ENCODE peak calls at places on chromosomes 7 and 10, in ten cellular contexts. S is prostate gland, A is A549, G is adrenal gland, F is body of pancreas, L is stomach, Q is right lobe of liver, R is GM12878, U is tibial nerve, Y is uterus. D is an unnamed sample.

GRCh38 chr7:155961241-155962190 is 149.3 kb upstream of the SHH start:
- DNase-seq in Y (no peak), U (no peak), R (no peak), A (no peak), Q (peak; percentile 72), L (peak; percentile 71), F (peak; percentile 31), G (no peak), S (no peak), D (no peak)

GRCh38 chr7:138886501-138886917 is 88.5 kb upstream of the ATP6V0A4 start:
- DNase-seq in Q (no peak), U (no peak), S (peak; percentile 33), R (peak; percentile 42), L (no peak), A (peak; percentile 67), Y (no peak), F (peak; percentile 61), G (peak; percentile 64), D (no peak)

GRCh38 chr7:41705109-41705871 is 2.4 kb upstream of the INHBA start:
- DNase-seq in Q (peak; percentile 93), S (peak; percentile 77), G (peak; percentile 92), R (peak; percentile 50), Y (peak; percentile 84), L (peak; percentile 90), F (peak; percentile 92), U (peak; percentile 68), A (peak; percentile 73), D (peak; percentile 20)

GRCh38 chr7:149459201-149459539 is 1.7 kb downstream of the ZNF777 start:
- DNase-seq in S (no peak), U (no peak), G (no peak), L (no peak), R (no peak), Q (no peak), Y (no peak), A (no peak), F (no peak), D (no peak)

GRCh38 chr7:24727165-24728120 is 29.8 kb downstream of the GSDME start:
- DNase-seq in U (no peak), G (no peak), L (no peak), A (no peak), S (no peak), Y (peak; percentile 44), R (no peak), Q (no peak), F (no peak), D (no peak)

GRCh38 chr10:130240409-130240808 is 104.2 kb downstream of the GLRX3 start:
- DNase-seq in F (no peak), A (no peak), Y (no peak), S (no peak), Q (no peak), R (no peak), G (no peak), U (no peak), L (no peak), D (no peak)

GRCh38 chr7:2172311-2173183 is 60.2 kb downstream of the MAD1L1 start:
- DNase-seq in S (peak; percentile 90), G (no peak), F (peak; percentile 51), L (peak; percentile 91), R (no peak), Y (no peak), U (no peak), Q (no peak), A (peak; percentile 52), D (no peak)

GRCh38 chr7:47776335-47776734 is 171.9 kb downstream of the PKD1L1 start:
- DNase-seq in S (no peak), U (no peak), Y (no peak), R (no peak), L (no peak), Q (no peak), A (peak; percentile 55), F (no peak), G (no peak), D (no peak)

DNA sequence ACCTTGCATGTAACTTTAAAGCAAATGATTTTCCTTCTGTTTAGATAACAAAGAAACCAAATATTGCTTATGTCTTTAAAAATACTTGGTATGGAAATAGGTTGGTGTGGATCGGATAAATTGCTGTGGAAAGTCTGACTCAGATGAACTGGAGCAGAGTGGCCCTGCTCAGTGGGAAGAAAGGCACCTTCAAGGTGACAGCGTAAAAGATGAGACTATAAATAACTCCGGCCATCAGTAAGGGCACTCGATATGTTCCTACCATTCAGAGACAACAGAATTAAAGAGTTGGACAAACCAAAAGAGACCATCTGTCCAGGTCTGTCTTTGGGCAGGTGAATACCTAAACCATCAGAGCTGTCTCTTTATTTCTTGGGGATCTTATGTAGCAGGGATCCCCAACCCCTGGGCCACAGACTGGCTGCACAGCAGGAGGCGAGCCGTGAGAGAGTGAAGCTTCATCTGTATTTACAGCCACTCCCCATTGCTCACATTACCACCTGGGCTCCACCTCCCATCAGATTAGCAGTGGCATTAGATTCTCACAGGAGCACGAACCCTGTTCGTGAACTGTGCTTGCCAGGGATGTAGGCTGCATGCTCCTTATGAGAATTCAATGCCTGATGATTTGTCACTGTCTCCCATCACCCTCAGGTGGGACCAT is 357.1 kb downstream of the PRPF18 start:
- DNase-seq in Y (no peak), S (no peak), Q (no peak), L (no peak), G (no peak), F (peak; percentile 39), U (no peak), A (no peak), R (no peak), D (no peak)
- H3K27ac ChIP-seq in Y (no peak overlapping the region), S (no peak overlapping the region), Q (no peak overlapping the region), L (no peak overlapping the region), G (no peak overlapping the region), F (no peak overlapping the region), U (no peak overlapping the region), A (no peak overlapping the region), R (no peak overlapping the region), D (no peak overlapping the region)

GRCh38 chr7:1043552-1044188 is 676 bp upstream of the GPR146 start:
- DNase-seq in U (no peak), S (no peak), L (no peak), F (peak; percentile 48), R (no peak), G (peak; percentile 36), A (no peak), Y (no peak), Q (peak; percentile 42), D (no peak)

GRCh38 chr7:1042161-1042833 is 2.0 kb upstream of the GPR146 start:
- DNase-seq in R (no peak), L (peak; percentile 75), Y (no peak), U (no peak), Q (peak; percentile 19), S (no peak), A (no peak), F (peak; percentile 60), G (peak; percentile 42), D (no peak)

GRCh38 chr7:1045727-1046063 is 1.3 kb downstream of the GPR146 start:
- DNase-seq in S (no peak), A (no peak), F (no peak), Q (peak; percentile 25), G (no peak), U (no peak), Y (no peak), R (no peak), L (no peak), D (no peak)

GRCh38 chr7:1045038-1045726 is 836 bp downstream of the GPR146 start:
- DNase-seq in A (no peak), S (no peak), F (no peak), G (no peak), U (no peak), L (no peak), Y (no peak), R (no peak), Q (no peak), D (no peak)

GRCh38 chr7:1044189-1045037 is at the start of gene GPR146:
- DNase-seq in R (no peak), Q (peak; percentile 98), L (peak; percentile 97), F (peak; percentile 98), S (peak; percentile 97), U (peak; percentile 99), G (peak; percentile 99), A (peak; percentile 91), Y (peak; percentile 99), D (peak; percentile 75)
- TF ChIP-seq POLR2A in R (peak; percentile 71), Q (peak; percentile 81), L (no peak), F (peak; percentile 66), S (peak; percentile 53), U (peak; percentile 81), G (peak; percentile 81), A (no peak), Y (peak; percentile 65), D (peak; percentile 44)

GRCh38 chr10:7794627-7795026 is 6.7 kb downstream of the ATP5F1C start:
- DNase-seq in A (no peak), S (no peak), R (no peak), Y (no peak), F (no peak), G (no peak), L (no peak), Q (no peak), U (no peak), D (no peak)
- H3K4me1 ChIP-seq in A (peaks cover 22% of the 10 kb centered on the region), S (no peaks in the 10 kb centered on the region), R (no peaks in the 10 kb centered on the region), Y (peaks cover 6% of the 10 kb centered on the region), F (peaks cover 83% of the 10 kb centered on the region), G (peaks cover 42% of the 10 kb centered on the region), L (peaks cover 27% of the 10 kb centered on the region), Q (peaks cover 26% of the 10 kb centered on the region), U (peaks cover 7% of the 10 kb centered on the region), D (peaks cover 63% of the 10 kb centered on the region)

GRCh38 chr7:101367676-101368075 is 5.0 kb downstream of the COL26A1 start:
- DNase-seq in A (no peak), Q (no peak), Y (no peak), U (no peak), S (no peak), R (no peak), G (no peak), F (no peak), L (no peak), D (no peak)

GRCh38 chr7:101365956-101366355 is 3.3 kb downstream of the COL26A1 start:
- DNase-seq in F (no peak), S (no peak), Y (no peak), L (no peak), Q (no peak), A (no peak), G (peak; percentile 10), U (no peak), R (no peak), D (no peak)

GRCh38 chr7:101362334-101363195 is at the start of gene COL26A1:
- DNase-seq in L (peak; percentile 53), R (no peak), G (peak; percentile 54), Q (peak; percentile 66), Y (peak; percentile 19), F (peak; percentile 50), S (peak; percentile 38), A (peak; percentile 56), U (no peak), D (no peak)

GRCh38 chr7:101363734-101364374 is 1.2 kb downstream of the COL26A1 start:
- DNase-seq in G (peak; percentile 78), S (peak; percentile 59), L (peak; percentile 68), Q (peak; percentile 77), U (no peak), F (peak; percentile 68), R (no peak), Y (peak; percentile 40), A (peak; percentile 70), D (no peak)

DNA sequence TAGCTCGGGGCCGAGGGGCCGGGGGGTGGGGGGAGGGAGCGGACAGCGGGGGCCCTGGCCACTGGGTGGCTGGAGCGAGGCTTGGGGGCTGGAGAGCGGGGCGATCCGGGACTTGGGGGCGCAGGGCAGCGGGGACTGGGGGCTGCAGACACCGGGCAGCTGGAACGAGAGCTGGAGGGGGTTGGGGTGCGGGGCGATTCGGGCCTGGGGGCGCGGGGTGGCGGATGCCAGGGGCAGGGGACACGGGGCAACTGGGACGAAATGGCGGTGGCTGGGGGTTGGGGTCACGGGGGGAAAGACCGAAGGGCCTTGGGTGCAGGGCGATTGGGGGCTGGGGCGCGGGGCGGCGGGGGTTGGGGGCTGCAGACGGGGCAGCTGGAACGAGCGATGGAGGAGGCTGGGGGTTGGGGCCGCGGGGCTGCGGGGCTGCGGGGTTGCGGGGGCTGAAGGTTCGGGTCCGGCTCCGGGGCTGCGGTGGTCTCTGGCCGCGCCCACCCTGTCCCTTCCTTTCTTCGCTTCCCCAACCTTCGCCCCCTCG is 590 bp downstream of the COL26A1 start:
- DNase-seq in G (no peak), L (no peak), A (no peak), S (no peak), R (no peak), Q (no peak), Y (no peak), F (no peak), U (no peak), D (no peak)
- H3K27ac ChIP-seq in G (peak overlapping the region; percentile 69), L (no peak overlapping the region), A (peak overlapping the region; percentile 85), S (peak overlapping the region; percentile 67), R (no peak overlapping the region), Q (peak overlapping the region; percentile 38), Y (no peak overlapping the region), F (peak overlapping the region; percentile 79), U (no peak overlapping the region), D (no peak overlapping the region)